ENCODE peak calls at places on chromosome 18, in seven cellular contexts. M is HFFc6, U is Calu3, H is AG04449, I is GM20000, K is fibroblast of villous mesenchyme, A is AG04450. X is an unnamed sample.
A peak's percentile ranks its signal among the peaks of the same experiment; 100 is the strongest.

GRCh38 chr18:5628512-5629255 is 84.9 kb upstream of the EPB41L3 start:
- DNase-seq in A (no peak), H (no peak), K (peak; percentile 5), I (peak; percentile 57), U (no peak), M (no peak), X (peak; percentile 61)

GRCh38 chr18:10860937-10861336 is 288.4 kb downstream of the PIEZO2 start:
- DNase-seq in U (no peak), K (peak; percentile 72), H (no peak), I (no peak), M (no peak), A (peak; percentile 49), X (no peak)

GRCh38 chr18:34857310-34857709 is 147.2 kb downstream of the DTNA start:
- DNase-seq in U (no peak), I (no peak), M (no peak), A (no peak), K (no peak), H (no peak), X (peak; percentile 31)

GRCh38 chr18:10419420-10420103 is 34.9 kb upstream of the APCDD1 start:
- DNase-seq in I (no peak), A (no peak), K (peak; percentile 73), M (peak; percentile 53), U (no peak), H (no peak), X (peak; percentile 65)

GRCh38 chr18:33605250-33605649 is 27.2 kb downstream of the ASXL3 start:
- DNase-seq in A (no peak), I (no peak), H (no peak), K (no peak), U (peak; percentile 4), M (no peak), X (no peak)

GRCh38 chr18:26004827-26005226 is 85.6 kb downstream of the SS18 start:
- DNase-seq in I (no peak), K (no peak), H (no peak), U (no peak), A (no peak), M (no peak), X (no peak)

GRCh38 chr18:75036941-75037516 is 171.9 kb downstream of the PTGR3 start:
- DNase-seq in H (no peak), A (peak; percentile 47), M (peak; percentile 17), U (no peak), I (no peak), K (peak; percentile 72), X (peak; percentile 2)

GRCh38 chr18:2654828-2655152 is 736 bp upstream of the SMCHD1 start:
- DNase-seq in U (no peak), M (no peak), K (no peak), H (no peak), A (no peak), I (peak; percentile 68), X (no peak)

GRCh38 chr18:9859232-9859631 is 26.5 kb upstream of the TXNDC2 start:
- DNase-seq in K (no peak), H (no peak), M (no peak), A (no peak), I (no peak), U (no peak), X (no peak)

GRCh38 chr18:3248062-3248669 is 565 bp downstream of the MYL12A start:
- DNase-seq in U (no peak), A (no peak), K (peak; percentile 72), M (no peak), H (no peak), I (no peak), X (no peak)

GRCh38 chr18:62450546-62451395 is 72.1 kb upstream of the ZCCHC2 start:
- DNase-seq in K (peak; percentile 79), H (peak; percentile 5), I (no peak), U (peak; percentile 86), M (peak; percentile 86), A (no peak), X (peak; percentile 80)

GRCh38 chr18:46718501-46719341 is 38.1 kb downstream of the ST8SIA5 start:
- DNase-seq in M (peak; percentile 91), K (peak; percentile 33), A (no peak), U (no peak), I (no peak), H (peak; percentile 4), X (peak; percentile 66)

GRCh38 chr18:22219568-22220355 is 50.4 kb downstream of the GATA6 start:
- DNase-seq in H (no peak), M (no peak), U (no peak), I (no peak), A (no peak), K (no peak), X (no peak)
- TF ChIP-seq CTCF in H (no peak), M (peak; percentile 31), U (no peak), I (no peak), A (no peak), K (peak; percentile 20), X (no peak)

DNA sequence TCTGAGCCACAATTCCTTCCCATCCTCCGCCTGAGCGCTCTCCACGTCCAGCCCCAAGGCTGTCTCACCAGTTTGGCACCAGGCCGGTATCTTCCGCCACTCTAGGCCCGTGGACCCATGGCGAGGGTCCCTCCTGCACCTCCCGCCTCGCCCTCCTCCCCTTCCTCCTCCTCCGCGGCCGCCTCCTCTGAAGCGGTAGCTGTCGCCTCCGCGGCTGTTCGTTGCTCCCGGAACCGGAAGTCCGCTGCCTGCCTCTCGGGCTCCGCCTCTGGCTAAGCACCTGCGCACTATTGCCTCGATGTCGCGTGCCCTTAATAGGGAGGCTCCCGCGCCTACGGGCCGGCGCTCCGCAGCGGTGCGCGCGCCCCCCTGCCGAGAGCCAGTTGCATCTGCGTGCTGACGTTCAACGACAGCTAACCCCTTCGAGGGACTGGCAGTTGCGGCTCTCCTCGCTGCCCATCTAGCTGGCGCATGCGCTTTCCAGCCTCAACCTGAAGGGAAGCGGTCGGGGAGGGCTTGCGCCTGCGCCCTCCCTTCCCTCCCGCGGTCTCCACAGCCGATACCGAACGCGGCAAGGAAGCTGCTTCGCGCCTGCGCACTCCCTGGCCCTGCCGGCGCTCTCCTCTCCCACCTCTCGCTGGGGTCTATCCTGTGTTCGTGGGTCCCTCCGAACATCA is at the start of gene MBD1:
- DNase-seq in U (peak; percentile 96), I (peak; percentile 97), A (peak; percentile 97), K (peak; percentile 99), M (peak; percentile 98), H (peak; percentile 90), X (peak; percentile 99)
- TF ChIP-seq CTCF in U (no peak), I (no peak), A (peak; percentile 34), K (peak; percentile 16), M (peak; percentile 70), H (peak; percentile 35), X (no peak)

GRCh38 chr18:7021994-7022840 is 95.4 kb downstream of the LAMA1 start:
- DNase-seq in I (no peak), A (no peak), K (peak; percentile 32), U (peak; percentile 71), H (no peak), M (peak; percentile 19), X (peak; percentile 22)

GRCh38 chr18:7023581-7023980 is 94.0 kb downstream of the LAMA1 start:
- DNase-seq in H (no peak), M (no peak), I (no peak), U (no peak), A (no peak), K (no peak), X (no peak)

GRCh38 chr18:7017013-7017412 is 100.6 kb downstream of the LAMA1 start:
- DNase-seq in K (no peak), H (no peak), M (no peak), A (no peak), U (no peak), I (no peak), X (no peak)

GRCh38 chr18:7025194-7025593 is 92.4 kb downstream of the LAMA1 start:
- DNase-seq in K (no peak), A (no peak), U (no peak), M (no peak), I (no peak), H (no peak), X (no peak)

DNA sequence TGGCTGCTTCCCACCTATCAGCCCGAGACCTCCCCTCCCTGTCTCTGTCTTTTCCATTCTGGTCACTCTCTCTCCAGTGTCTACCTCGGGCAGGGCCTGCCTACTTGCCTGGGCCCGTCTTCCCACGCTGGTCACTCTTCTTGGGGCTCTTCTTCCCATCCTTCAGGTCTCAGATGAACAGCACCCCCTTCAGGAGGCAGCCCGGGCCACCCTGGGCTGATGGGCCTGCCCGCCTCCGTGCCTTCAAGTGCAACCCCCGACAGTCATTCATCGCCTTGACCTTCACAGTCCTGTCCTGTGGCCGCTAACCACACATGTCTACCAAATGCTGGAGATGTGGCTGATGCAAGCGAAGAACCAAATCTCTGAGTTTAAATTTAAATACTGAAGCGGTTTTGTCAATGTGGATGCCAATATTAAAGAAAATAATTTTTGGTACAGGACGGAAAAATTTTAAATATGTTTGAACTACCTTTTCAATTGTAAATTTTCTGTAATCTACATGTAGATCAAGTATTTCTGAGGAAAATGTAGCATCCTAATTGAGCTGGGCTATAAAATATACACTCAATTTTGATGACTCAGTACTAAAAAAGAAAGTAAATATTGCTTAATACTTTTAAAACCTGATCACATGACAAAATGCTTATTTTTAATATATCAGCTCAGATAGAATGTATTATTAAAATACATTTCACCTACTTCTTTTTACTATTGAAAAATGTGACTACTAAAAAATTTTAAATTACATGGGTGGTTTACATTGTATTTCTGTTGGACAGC is 96.4 kb downstream of the LAMA1 start:
- DNase-seq in K (no peak), A (no peak), M (no peak), I (no peak), U (no peak), H (no peak), X (no peak)
- TF ChIP-seq CTCF in K (no peak), A (no peak), M (no peak), I (no peak), U (no peak), H (no peak), X (no peak)

GRCh38 chr18:63949068-63949737 is at the start of gene HMSD:
- DNase-seq in H (no peak), U (peak; percentile 91), I (peak; percentile 80), A (no peak), K (peak; percentile 38), M (no peak), X (no peak)
- TF ChIP-seq CTCF in H (peak; percentile 47), U (peak; percentile 55), I (peak; percentile 24), A (peak; percentile 42), K (peak; percentile 51), M (peak; percentile 46), X (peak; percentile 48)

GRCh38 chr18:27608742-27609141 is 423.6 kb upstream of the CHST9 start:
- DNase-seq in H (no peak), U (peak; percentile 16), M (no peak), K (no peak), A (no peak), I (peak; percentile 4), X (no peak)
- TF ChIP-seq CTCF in H (peak; percentile 15), U (peak; percentile 39), M (peak; percentile 79), K (peak; percentile 29), A (no peak), I (peak; percentile 46), X (peak; percentile 37)

DNA sequence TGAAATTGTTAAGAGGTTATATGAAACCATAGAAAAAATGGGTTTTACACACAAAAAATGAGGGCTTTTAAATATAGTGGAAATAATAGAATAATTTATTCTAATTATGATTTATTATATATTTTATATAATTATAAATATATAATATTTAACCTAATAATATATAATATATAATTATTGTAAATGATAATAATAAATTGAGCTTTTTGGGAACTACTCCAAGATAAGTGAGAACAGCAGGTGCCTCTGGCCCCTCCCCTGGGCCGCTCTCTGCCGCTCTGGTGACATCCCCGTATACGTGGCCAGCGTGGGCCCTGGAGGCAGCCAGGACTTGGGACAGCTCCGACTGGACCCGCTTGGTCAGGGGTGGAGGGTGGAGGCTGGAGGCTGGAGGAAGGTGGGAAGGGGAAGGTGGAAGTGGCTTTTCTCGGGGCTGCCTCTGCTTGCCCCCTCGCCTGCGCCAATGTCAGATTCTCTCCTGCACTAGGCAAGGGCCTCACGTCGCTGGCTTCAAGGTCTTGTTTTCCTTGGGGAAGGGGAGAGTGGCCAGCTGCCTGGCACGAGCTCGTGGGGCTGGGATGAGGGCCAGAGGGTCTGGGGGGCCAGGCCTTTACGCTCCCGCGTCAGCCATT is 54.7 kb downstream of the NFATC1 start:
- DNase-seq in I (no peak), M (no peak), A (no peak), K (no peak), H (no peak), U (no peak), X (no peak)
- TF ChIP-seq CTCF in I (no peak), M (no peak), A (no peak), K (no peak), H (no peak), U (no peak), X (no peak)

X was measured in foreskin fibroblast.